ENCODE peak calls at places on chromosomes 4 and X, in nine cellular contexts. One of them, this sample, is unnamed.

GRCh38 chr4:95165926-95166524 is 382.7 kb downstream of the UNC5C start:
- DNase-seq in AG08395: peak
- DNase-seq in activated CD4-positive, alpha-beta T cell treated with anti-CD3 and anti-CD28 coated beads, Interleukin-2, amount 50 U/mL, for 1 hour: no peak
- DNase-seq in left ventricle myocardium superior: no peak
- DNase-seq in GM12864: peak
- DNase-seq in naive thymus-derived CD8-positive, alpha-beta T cell: peak
- DNase-seq in choroid plexus epithelial cell: peak
- DNase-seq in NCI-H1092: peak
- DNase-seq in neural progenitor cell: peak
- DNase-seq in this sample: peak

GRCh38 chr4:15100994-15101695 is 98.9 kb downstream of the CPEB2 start:
- DNase-seq in activated CD4-positive, alpha-beta T cell treated with anti-CD3 and anti-CD28 coated beads, Interleukin-2, amount 50 U/mL, for 1 hour: no peak
- DNase-seq in naive thymus-derived CD8-positive, alpha-beta T cell: no peak
- DNase-seq in choroid plexus epithelial cell: peak
- DNase-seq in AG08395: peak
- DNase-seq in neural progenitor cell: no peak
- DNase-seq in left ventricle myocardium superior: no peak
- DNase-seq in GM12864: no peak
- DNase-seq in NCI-H1092: no peak
- DNase-seq in this sample: peak

GRCh38 chrX:38138900-38139299 is 81.8 kb downstream of the SRPX start:
- DNase-seq in GM12864: no peak
- DNase-seq in neural progenitor cell: no peak
- DNase-seq in NCI-H1092: no peak
- DNase-seq in choroid plexus epithelial cell: no peak
- DNase-seq in left ventricle myocardium superior: no peak
- DNase-seq in AG08395: no peak
- DNase-seq in naive thymus-derived CD8-positive, alpha-beta T cell: no peak
- DNase-seq in activated CD4-positive, alpha-beta T cell treated with anti-CD3 and anti-CD28 coated beads, Interleukin-2, amount 50 U/mL, for 1 hour: no peak
- DNase-seq in this sample: no peak

GRCh38 chr4:48194986-48195773 is 61.1 kb upstream of the TXK start:
- DNase-seq in AG08395: no peak
- DNase-seq in choroid plexus epithelial cell: peak
- DNase-seq in activated CD4-positive, alpha-beta T cell treated with anti-CD3 and anti-CD28 coated beads, Interleukin-2, amount 50 U/mL, for 1 hour: no peak
- DNase-seq in NCI-H1092: peak
- DNase-seq in left ventricle myocardium superior: no peak
- DNase-seq in neural progenitor cell: no peak
- DNase-seq in GM12864: no peak
- DNase-seq in naive thymus-derived CD8-positive, alpha-beta T cell: no peak
- DNase-seq in this sample: no peak

GRCh38 chr4:144578681-144579080 is 67.3 kb upstream of the HHIP start:
- DNase-seq in naive thymus-derived CD8-positive, alpha-beta T cell: no peak
- DNase-seq in neural progenitor cell: no peak
- DNase-seq in NCI-H1092: no peak
- DNase-seq in GM12864: no peak
- DNase-seq in AG08395: no peak
- DNase-seq in activated CD4-positive, alpha-beta T cell treated with anti-CD3 and anti-CD28 coated beads, Interleukin-2, amount 50 U/mL, for 1 hour: no peak
- DNase-seq in choroid plexus epithelial cell: no peak
- DNase-seq in left ventricle myocardium superior: no peak
- DNase-seq in this sample: peak

GRCh38 chr4:84632092-84632491 is 49.2 kb downstream of the CDS1 start:
- DNase-seq in left ventricle myocardium superior: no peak
- DNase-seq in naive thymus-derived CD8-positive, alpha-beta T cell: no peak
- DNase-seq in neural progenitor cell: no peak
- DNase-seq in NCI-H1092: no peak
- DNase-seq in choroid plexus epithelial cell: peak
- DNase-seq in activated CD4-positive, alpha-beta T cell treated with anti-CD3 and anti-CD28 coated beads, Interleukin-2, amount 50 U/mL, for 1 hour: no peak
- DNase-seq in GM12864: no peak
- DNase-seq in AG08395: peak
- DNase-seq in this sample: peak

GRCh38 chr4:89119166-89119565 is 7.8 kb downstream of the TIGD2 start:
- DNase-seq in neural progenitor cell: no peak
- DNase-seq in choroid plexus epithelial cell: peak
- DNase-seq in activated CD4-positive, alpha-beta T cell treated with anti-CD3 and anti-CD28 coated beads, Interleukin-2, amount 50 U/mL, for 1 hour: no peak
- DNase-seq in GM12864: no peak
- DNase-seq in AG08395: no peak
- DNase-seq in left ventricle myocardium superior: no peak
- DNase-seq in NCI-H1092: no peak
- DNase-seq in naive thymus-derived CD8-positive, alpha-beta T cell: no peak
- DNase-seq in this sample: no peak

GRCh38 chr4:157128395-157128794 is 52.4 kb downstream of the GLRB start:
- DNase-seq in neural progenitor cell: no peak
- DNase-seq in GM12864: no peak
- DNase-seq in choroid plexus epithelial cell: peak
- DNase-seq in naive thymus-derived CD8-positive, alpha-beta T cell: no peak
- DNase-seq in left ventricle myocardium superior: no peak
- DNase-seq in activated CD4-positive, alpha-beta T cell treated with anti-CD3 and anti-CD28 coated beads, Interleukin-2, amount 50 U/mL, for 1 hour: no peak
- DNase-seq in AG08395: peak
- DNase-seq in NCI-H1092: no peak
- DNase-seq in this sample: peak

GRCh38 chr4:143362392-143363046 is 25.8 kb downstream of the GAB1 start:
- DNase-seq in activated CD4-positive, alpha-beta T cell treated with anti-CD3 and anti-CD28 coated beads, Interleukin-2, amount 50 U/mL, for 1 hour: no peak
- DNase-seq in GM12864: no peak
- DNase-seq in choroid plexus epithelial cell: no peak
- DNase-seq in AG08395: no peak
- DNase-seq in naive thymus-derived CD8-positive, alpha-beta T cell: no peak
- DNase-seq in left ventricle myocardium superior: no peak
- DNase-seq in NCI-H1092: no peak
- DNase-seq in neural progenitor cell: no peak
- DNase-seq in this sample: no peak

GRCh38 chr4:32778025-32778424 is 2057.9 kb downstream of the PCDH7 start:
- DNase-seq in AG08395: no peak
- DNase-seq in activated CD4-positive, alpha-beta T cell treated with anti-CD3 and anti-CD28 coated beads, Interleukin-2, amount 50 U/mL, for 1 hour: no peak
- DNase-seq in GM12864: no peak
- DNase-seq in NCI-H1092: no peak
- DNase-seq in naive thymus-derived CD8-positive, alpha-beta T cell: no peak
- DNase-seq in choroid plexus epithelial cell: no peak
- DNase-seq in left ventricle myocardium superior: no peak
- DNase-seq in neural progenitor cell: no peak
- DNase-seq in this sample: no peak

GRCh38 chr4:5381981-5382441 is 326.3 kb downstream of the EVC2 start:
- DNase-seq in neural progenitor cell: no peak
- DNase-seq in NCI-H1092: no peak
- DNase-seq in choroid plexus epithelial cell: peak
- DNase-seq in GM12864: no peak
- DNase-seq in activated CD4-positive, alpha-beta T cell treated with anti-CD3 and anti-CD28 coated beads, Interleukin-2, amount 50 U/mL, for 1 hour: no peak
- DNase-seq in left ventricle myocardium superior: no peak
- DNase-seq in AG08395: peak
- DNase-seq in naive thymus-derived CD8-positive, alpha-beta T cell: no peak
- DNase-seq in this sample: no peak

GRCh38 chrX:16822723-16823122 is 36.5 kb downstream of the TXLNG start:
- DNase-seq in AG08395: peak
- DNase-seq in NCI-H1092: no peak
- DNase-seq in GM12864: no peak
- DNase-seq in activated CD4-positive, alpha-beta T cell treated with anti-CD3 and anti-CD28 coated beads, Interleukin-2, amount 50 U/mL, for 1 hour: no peak
- DNase-seq in choroid plexus epithelial cell: peak
- DNase-seq in left ventricle myocardium superior: no peak
- DNase-seq in neural progenitor cell: no peak
- DNase-seq in naive thymus-derived CD8-positive, alpha-beta T cell: no peak
- DNase-seq in this sample: peak

GRCh38 chr4:65600656-65601055 is 69.6 kb downstream of the EPHA5 start:
- DNase-seq in choroid plexus epithelial cell: no peak
- DNase-seq in AG08395: no peak
- DNase-seq in left ventricle myocardium superior: no peak
- DNase-seq in naive thymus-derived CD8-positive, alpha-beta T cell: no peak
- DNase-seq in NCI-H1092: no peak
- DNase-seq in activated CD4-positive, alpha-beta T cell treated with anti-CD3 and anti-CD28 coated beads, Interleukin-2, amount 50 U/mL, for 1 hour: no peak
- DNase-seq in GM12864: no peak
- DNase-seq in neural progenitor cell: no peak
- DNase-seq in this sample: no peak

GRCh38 chr4:94634266-94634665 is 123.5 kb upstream of the BMPR1B start:
- DNase-seq in left ventricle myocardium superior: no peak
- DNase-seq in NCI-H1092: no peak
- DNase-seq in choroid plexus epithelial cell: peak
- DNase-seq in naive thymus-derived CD8-positive, alpha-beta T cell: no peak
- DNase-seq in AG08395: peak
- DNase-seq in neural progenitor cell: no peak
- DNase-seq in activated CD4-positive, alpha-beta T cell treated with anti-CD3 and anti-CD28 coated beads, Interleukin-2, amount 50 U/mL, for 1 hour: no peak
- DNase-seq in GM12864: no peak
- DNase-seq in this sample: peak

GRCh38 chrX:66638591-66639500 is at the start of gene EDA2R:
- DNase-seq in naive thymus-derived CD8-positive, alpha-beta T cell: peak
- DNase-seq in activated CD4-positive, alpha-beta T cell treated with anti-CD3 and anti-CD28 coated beads, Interleukin-2, amount 50 U/mL, for 1 hour: no peak
- DNase-seq in left ventricle myocardium superior: no peak
- DNase-seq in NCI-H1092: no peak
- DNase-seq in neural progenitor cell: peak
- DNase-seq in choroid plexus epithelial cell: peak
- DNase-seq in GM12864: no peak
- DNase-seq in AG08395: peak
- DNase-seq in this sample: peak

GRCh38 chrX:153592966-153593688 is 5.8 kb downstream of the CCNQ start:
- DNase-seq in naive thymus-derived CD8-positive, alpha-beta T cell: no peak
- DNase-seq in activated CD4-positive, alpha-beta T cell treated with anti-CD3 and anti-CD28 coated beads, Interleukin-2, amount 50 U/mL, for 1 hour: no peak
- DNase-seq in neural progenitor cell: no peak
- DNase-seq in GM12864: no peak
- DNase-seq in left ventricle myocardium superior: peak
- DNase-seq in NCI-H1092: peak
- DNase-seq in choroid plexus epithelial cell: no peak
- DNase-seq in AG08395: no peak
- DNase-seq in this sample: no peak

GRCh38 chr4:124958812-124959211 is 246.3 kb upstream of the ANKRD50 start:
- DNase-seq in NCI-H1092: no peak
- DNase-seq in activated CD4-positive, alpha-beta T cell treated with anti-CD3 and anti-CD28 coated beads, Interleukin-2, amount 50 U/mL, for 1 hour: no peak
- DNase-seq in left ventricle myocardium superior: no peak
- DNase-seq in neural progenitor cell: no peak
- DNase-seq in AG08395: no peak
- DNase-seq in naive thymus-derived CD8-positive, alpha-beta T cell: no peak
- DNase-seq in GM12864: no peak
- DNase-seq in choroid plexus epithelial cell: peak
- DNase-seq in this sample: no peak

GRCh38 chrX:134626434-134626833 is 31.8 kb downstream of the PLAC1 start:
- DNase-seq in activated CD4-positive, alpha-beta T cell treated with anti-CD3 and anti-CD28 coated beads, Interleukin-2, amount 50 U/mL, for 1 hour: no peak
- DNase-seq in AG08395: no peak
- DNase-seq in left ventricle myocardium superior: peak
- DNase-seq in choroid plexus epithelial cell: no peak
- DNase-seq in naive thymus-derived CD8-positive, alpha-beta T cell: no peak
- DNase-seq in NCI-H1092: no peak
- DNase-seq in neural progenitor cell: no peak
- DNase-seq in GM12864: no peak
- DNase-seq in this sample: peak

GRCh38 chr4:155952546-155952945 is 1.1 kb downstream of the CTSO start:
- DNase-seq in activated CD4-positive, alpha-beta T cell treated with anti-CD3 and anti-CD28 coated beads, Interleukin-2, amount 50 U/mL, for 1 hour: no peak
- DNase-seq in left ventricle myocardium superior: no peak
- DNase-seq in choroid plexus epithelial cell: no peak
- DNase-seq in GM12864: no peak
- DNase-seq in naive thymus-derived CD8-positive, alpha-beta T cell: no peak
- DNase-seq in NCI-H1092: no peak
- DNase-seq in neural progenitor cell: no peak
- DNase-seq in AG08395: peak
- DNase-seq in this sample: peak

GRCh38 chrX:24682739-24683432 is 10.8 kb upstream of the POLA1 start:
- DNase-seq in left ventricle myocardium superior: no peak
- DNase-seq in naive thymus-derived CD8-positive, alpha-beta T cell: no peak
- DNase-seq in choroid plexus epithelial cell: no peak
- DNase-seq in activated CD4-positive, alpha-beta T cell treated with anti-CD3 and anti-CD28 coated beads, Interleukin-2, amount 50 U/mL, for 1 hour: no peak
- DNase-seq in neural progenitor cell: no peak
- DNase-seq in AG08395: no peak
- DNase-seq in GM12864: no peak
- DNase-seq in NCI-H1092: no peak
- DNase-seq in this sample: no peak

GRCh38 chrX:132612990-132613564 is 124.2 kb upstream of the MBNL3 start:
- DNase-seq in NCI-H1092: peak
- DNase-seq in naive thymus-derived CD8-positive, alpha-beta T cell: peak
- DNase-seq in GM12864: no peak
- DNase-seq in AG08395: peak
- DNase-seq in choroid plexus epithelial cell: peak
- DNase-seq in left ventricle myocardium superior: peak
- DNase-seq in neural progenitor cell: peak
- DNase-seq in activated CD4-positive, alpha-beta T cell treated with anti-CD3 and anti-CD28 coated beads, Interleukin-2, amount 50 U/mL, for 1 hour: peak
- DNase-seq in this sample: peak

This sample was measured in fibroblast of the aortic adventitia.